ENCODE peak calls at places on chromosomes 6 and 20, in five cellular contexts. U, R, K, S and V are unnamed samples.

GRCh38 chr6:116461563-116462507 is 660 bp downstream of the CALHM6 start:
- DNase-seq in S (no peak), R (peak), U (peak), K (peak), V (no peak)

GRCh38 chr20:8860011-8860495 is 208.8 kb upstream of the PLCB4 start:
- DNase-seq in U (peak), R (no peak), S (no peak), K (no peak), V (peak)

GRCh38 chr6:160972111-160972510 is 19.5 kb upstream of the MAP3K4 start:
- DNase-seq in S (no peak), R (no peak), U (peak), K (no peak), V (peak)

GRCh38 chr6:19214231-19214630 is 622.9 kb upstream of the ID4 start:
- DNase-seq in R (no peak), U (no peak), K (no peak), S (no peak), V (no peak)

GRCh38 chr6:5695260-5696245 is 311.2 kb downstream of the NRN1 start:
- DNase-seq in U (peak), S (no peak), R (no peak), K (no peak), V (peak)

GRCh38 chr6:6008648-6009421 is 2.1 kb upstream of the NRN1 start:
- DNase-seq in U (no peak), K (peak), R (peak), S (no peak), V (peak)

GRCh38 chr20:17612287-17612974 is 42.6 kb downstream of the DSTN start:
- DNase-seq in R (peak), U (peak), K (no peak), S (no peak), V (peak)

GRCh38 chr6:111033628-111034289 is 51.9 kb downstream of the RPF2 start:
- DNase-seq in S (no peak), R (peak), U (no peak), K (no peak), V (no peak)

GRCh38 chr20:1825492-1825891 is 69.7 kb upstream of the SIRPA start:
- DNase-seq in U (peak), R (no peak), S (no peak), K (no peak), V (peak)

GRCh38 chr6:7897461-7898192 is 13.0 kb downstream of the TXNDC5 start:
- DNase-seq in R (no peak), S (no peak), K (no peak), U (no peak), V (no peak)

GRCh38 chr6:37122861-37123260 is 47.1 kb upstream of the PIM1 start:
- DNase-seq in U (no peak), K (no peak), S (no peak), R (no peak), V (no peak)

GRCh38 chr20:58069796-58070663 is 158.4 kb downstream of the ANKRD60 start:
- DNase-seq in R (peak), U (no peak), S (no peak), K (no peak), V (no peak)

GRCh38 chr6:33634203-33634727 is 13.1 kb downstream of the ITPR3 start:
- DNase-seq in U (no peak), S (no peak), R (no peak), K (peak), V (no peak)

GRCh38 chr20:38172344-38172743 is 7.3 kb upstream of the TGM2 start:
- DNase-seq in S (no peak), R (no peak), K (no peak), U (no peak), V (peak)

GRCh38 chr20:58927490-58928061 is 53.5 kb upstream of the NELFCD start:
- DNase-seq in S (no peak), R (no peak), K (no peak), U (no peak), V (no peak)

GRCh38 chr20:31693402-31693801 is 29.3 kb downstream of the BCL2L1 start:
- DNase-seq in U (no peak), K (no peak), S (no peak), R (no peak), V (no peak)

GRCh38 chr20:53752583-53752970 is 158.9 kb upstream of the ZNF217 start:
- DNase-seq in S (peak), R (no peak), U (no peak), K (no peak), V (no peak)

GRCh38 chr20:53753880-53754459 is 160.3 kb upstream of the ZNF217 start:
- DNase-seq in S (no peak), U (no peak), R (no peak), K (no peak), V (no peak)

GRCh38 chr20:53750827-53751393 is 157.3 kb upstream of the ZNF217 start:
- DNase-seq in S (no peak), U (peak), R (no peak), K (peak), V (peak)

GRCh38 chr20:53751394-53752368 is 158.0 kb upstream of the ZNF217 start:
- DNase-seq in U (no peak), S (peak), K (no peak), R (no peak), V (no peak)

DNA sequence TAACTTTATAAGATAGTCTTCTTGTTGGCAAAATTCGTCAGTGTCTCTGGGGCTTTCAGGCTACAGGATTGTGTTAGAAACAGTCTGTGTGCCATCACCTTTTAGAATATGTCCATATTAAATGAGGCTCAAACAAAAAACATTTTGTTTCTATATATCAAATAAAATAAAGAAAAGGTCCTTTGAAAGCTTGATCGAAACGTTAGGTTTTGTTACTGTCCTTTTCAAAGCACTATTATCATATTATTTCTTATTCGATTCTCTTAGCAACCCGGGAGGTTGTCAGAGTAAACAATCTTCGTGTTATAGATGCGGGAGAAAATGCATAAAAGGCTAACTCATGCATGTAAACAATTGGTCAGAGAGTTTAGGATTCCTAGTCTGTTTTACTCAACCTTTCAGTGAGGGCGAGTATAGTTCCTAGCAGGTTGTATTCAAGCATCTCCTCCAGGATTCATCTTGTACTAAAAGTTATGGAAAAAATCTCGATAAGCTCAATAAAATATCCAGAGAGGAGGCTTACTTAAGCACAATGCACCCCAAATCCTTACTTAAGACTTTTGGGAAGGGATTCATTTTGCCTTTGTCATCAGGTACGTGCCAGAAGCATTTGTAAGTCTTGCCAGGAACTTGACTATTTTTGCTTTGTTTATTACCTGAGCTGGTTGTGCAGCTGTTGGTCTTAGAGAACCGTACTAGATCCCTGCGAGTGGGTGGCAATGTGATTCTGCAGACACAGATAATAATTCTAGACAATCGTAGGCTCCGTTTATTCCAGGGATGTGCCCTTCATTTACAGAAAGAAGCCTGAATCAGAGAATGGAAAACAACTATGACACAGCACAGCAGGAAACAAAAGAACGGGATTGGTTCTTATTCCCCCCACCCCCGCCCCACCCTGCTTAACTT is 159.6 kb upstream of the ZNF217 start:
- DNase-seq in R (no peak), S (peak), K (no peak), U (no peak), V (no peak)
- H3K27ac ChIP-seq in R (peak), S (peak), K (peak), U (no peak), V (no peak)

GRCh38 chr6:72619883-72620696 is 1.8 kb upstream of the KCNQ5 start:
- DNase-seq in U (no peak), K (peak), S (no peak), R (peak), V (peak)
- H3K4me3 ChIP-seq in U (peak), K (peak), S (no peak), R (peak), V (peak)

GRCh38 chr6:139372326-139373153 is 1.9 kb downstream of the CITED2 start:
- DNase-seq in K (no peak), R (no peak), U (peak), S (no peak), V (no peak)

GRCh38 chr6:139374357-139375238 is at the start of gene CITED2:
- DNase-seq in R (peak), U (peak), S (peak), K (peak), V (peak)

GRCh38 chr6:139371421-139372253 is 2.8 kb downstream of the CITED2 start:
- DNase-seq in R (no peak), K (no peak), U (peak), S (no peak), V (no peak)

GRCh38 chr6:139373928-139374356 is 506 bp downstream of the CITED2 start:
- DNase-seq in K (no peak), R (no peak), S (no peak), U (no peak), V (no peak)

GRCh38 chr6:139373154-139373927 is 1.1 kb downstream of the CITED2 start:
- DNase-seq in R (peak), U (peak), K (peak), S (no peak), V (peak)
- TF ChIP-seq CTCF in R (peak), U (no peak), K (peak), S (peak), V (peak)

GRCh38 chr6:148534871-148535270 is 192.2 kb downstream of the SASH1 start:
- DNase-seq in K (no peak), U (no peak), R (no peak), S (no peak), V (no peak)

GRCh38 chr6:148530394-148530923 is 187.8 kb downstream of the SASH1 start:
- DNase-seq in R (no peak), U (peak), K (peak), S (no peak), V (peak)

GRCh38 chr6:148530976-148531375 is 188.3 kb downstream of the SASH1 start:
- DNase-seq in U (no peak), S (no peak), R (no peak), K (no peak), V (no peak)

GRCh38 chr6:148533309-148534107 is 190.9 kb downstream of the SASH1 start:
- DNase-seq in S (no peak), K (no peak), R (no peak), U (no peak), V (no peak)

DNA sequence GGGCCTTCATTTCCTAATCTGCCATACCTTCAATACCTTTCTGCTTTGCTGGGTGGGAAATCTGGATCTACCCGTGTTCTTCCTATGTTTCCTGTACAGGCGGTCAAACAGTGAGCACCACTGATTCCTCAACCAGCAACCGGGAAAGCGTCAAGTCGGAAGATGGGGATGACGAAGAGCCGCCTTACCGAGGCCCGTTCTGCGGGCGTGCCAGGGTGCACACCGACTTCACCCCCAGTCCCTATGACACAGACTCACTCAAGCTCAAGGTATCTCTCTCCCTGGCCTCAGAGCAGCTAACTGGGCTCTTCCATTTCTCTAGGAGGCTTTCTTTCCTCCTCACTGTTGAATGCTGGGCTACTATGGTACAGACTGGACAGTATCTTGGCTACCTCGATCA is 190.1 kb downstream of the SASH1 start:
- DNase-seq in R (no peak), U (no peak), K (no peak), S (no peak), V (no peak)
- H3K27ac ChIP-seq in R (no peak), U (no peak), K (no peak), S (no peak), V (no peak)

GRCh38 chr6:156873654-156874380 is 96.6 kb downstream of the ARID1B start:
- DNase-seq in S (no peak), U (no peak), K (no peak), R (no peak), V (no peak)

GRCh38 chr6:156877126-156877863 is 100.1 kb downstream of the ARID1B start:
- DNase-seq in U (no peak), S (no peak), K (no peak), R (no peak), V (no peak)

GRCh38 chr6:156876302-156876701 is 99.1 kb downstream of the ARID1B start:
- DNase-seq in S (no peak), K (no peak), R (peak), U (no peak), V (no peak)

GRCh38 chr6:156872903-156873302 is 95.7 kb downstream of the ARID1B start:
- DNase-seq in U (no peak), K (no peak), S (no peak), R (no peak), V (no peak)

GRCh38 chr6:156875062-156875461 is 97.9 kb downstream of the ARID1B start:
- DNase-seq in R (no peak), K (no peak), U (no peak), S (no peak), V (no peak)
- H3K4me3 ChIP-seq in R (no peak), K (no peak), U (no peak), S (no peak), V (no peak)

GRCh38 chr6:136546321-136546720 is 3.9 kb downstream of the MAP7 start:
- DNase-seq in K (no peak), S (no peak), U (no peak), R (no peak), V (no peak)

GRCh38 chr6:136549359-136550044 is 720 bp downstream of the MAP7 start:
- DNase-seq in S (no peak), R (peak), K (peak), U (peak), V (no peak)

GRCh38 chr6:136547871-136548270 is 2.4 kb downstream of the MAP7 start:
- DNase-seq in U (no peak), K (no peak), S (no peak), R (no peak), V (no peak)

GRCh38 chr6:136548582-136549330 is 1.5 kb downstream of the MAP7 start:
- DNase-seq in R (no peak), U (no peak), S (no peak), K (no peak), V (no peak)

GRCh38 chr6:136547336-136547735 is 2.9 kb downstream of the MAP7 start:
- DNase-seq in U (peak), R (no peak), K (peak), S (peak), V (no peak)
- TF ChIP-seq CTCF in U (peak), R (peak), K (peak), S (peak), V (peak)